ENCODE peak calls at places on chromosomes 1 and 21, in seven cellular contexts. X is lung, E is B cell, Z is EL, D is pancreas, L is neuronal stem cell, K is non-pigmented ciliary epithelial cell. N is an unnamed sample.

GRCh38 chr1:54833146-54833545 is 32.0 kb upstream of the TTC22 start:
- DNase-seq in X (no peak), E (no peak), Z (no peak), D (no peak), L (no peak), K (no peak), N (no peak)

GRCh38 chr1:3884966-3885365 is 15.1 kb downstream of the C1orf174 start:
- DNase-seq in X (no peak), E (no peak), Z (no peak), D (no peak), L (no peak), K (no peak), N (no peak)

GRCh38 chr21:42850866-42851391 is 28.4 kb downstream of the WDR4 start:
- DNase-seq in X (no peak), E (no peak), Z (peak), D (no peak), L (no peak), K (no peak), N (no peak)

GRCh38 chr1:169893645-169894423 is at the start of gene SCYL3:
- DNase-seq in X (peak), E (peak), Z (peak), D (peak), L (peak), K (peak), N (peak)

GRCh38 chr1:19824541-19824940 is 9.5 kb upstream of the RNF186 start:
- DNase-seq in X (no peak), E (no peak), Z (peak), D (no peak), L (no peak), K (no peak), N (no peak)

GRCh38 chr1:210796421-210796820 is 337.5 kb downstream of the KCNH1 start:
- DNase-seq in X (no peak), E (no peak), Z (no peak), D (no peak), L (no peak), K (no peak), N (no peak)

GRCh38 chr1:46181343-46182260 is 5.3 kb upstream of the P3R3URF start:
- DNase-seq in X (no peak), E (no peak), Z (peak), D (no peak), L (no peak), K (peak), N (no peak)

GRCh38 chr1:153677718-153678518 is 570 bp upstream of the NPR1 start:
- DNase-seq in X (peak), E (peak), Z (peak), D (no peak), L (no peak), K (no peak), N (peak)

GRCh38 chr1:192626366-192627179 is 9.4 kb upstream of the RGS13 start:
- DNase-seq in X (no peak), E (peak), Z (no peak), D (no peak), L (no peak), K (no peak), N (no peak)

GRCh38 chr1:230877924-230878583 is 9.7 kb upstream of the C1orf198 start:
- DNase-seq in X (no peak), E (no peak), Z (no peak), D (no peak), L (no peak), K (no peak), N (no peak)

GRCh38 chr1:61388586-61388985 is 306.2 kb downstream of the NFIA start:
- DNase-seq in X (no peak), E (no peak), Z (peak), D (no peak), L (no peak), K (peak), N (no peak)

GRCh38 chr1:226723640-226724532 is 15.2 kb downstream of the ITPKB start:
- DNase-seq in X (no peak), E (no peak), Z (peak), D (no peak), L (peak), K (no peak), N (peak)

GRCh38 chr1:116472431-116472961 is 98.3 kb downstream of the CD58 start:
- DNase-seq in X (no peak), E (no peak), Z (no peak), D (no peak), L (no peak), K (no peak), N (no peak)

GRCh38 chr21:46219591-46220239 is 8.9 kb downstream of the LSS start:
- DNase-seq in X (no peak), E (no peak), Z (no peak), D (peak), L (no peak), K (no peak), N (no peak)